ENCODE peak calls at places on chromosomes 1 and 21, in six cellular contexts. O, V, C, M, Z and U are unnamed samples.

GRCh38 chr1:161071886-161072371 is 2.2 kb upstream of the ARHGAP30 start:
- DNase-seq in V (peak), M (peak), C (peak), O (peak), Z (no peak), U (no peak)

GRCh38 chr1:246220495-246221065 is 286.5 kb downstream of the SMYD3 start:
- DNase-seq in O (no peak), C (no peak), V (no peak), Z (no peak), M (no peak), U (no peak)

GRCh38 chr1:179955318-179955638 is 668 bp downstream of the CEP350 start:
- DNase-seq in O (peak), V (no peak), C (peak), Z (no peak), M (no peak), U (no peak)

GRCh38 chr1:45503462-45504360 is 3.6 kb downstream of the MMACHC start:
- DNase-seq in Z (no peak), M (no peak), O (no peak), C (no peak), V (no peak), U (no peak)

GRCh38 chr1:228978486-228979324 is 243.4 kb downstream of the RHOU start:
- DNase-seq in C (no peak), Z (peak), M (no peak), O (no peak), V (no peak), U (no peak)

GRCh38 chr1:29052951-29053350 is 70.8 kb downstream of the TMEM200B start:
- DNase-seq in O (no peak), C (no peak), V (no peak), Z (no peak), M (no peak), U (no peak)

GRCh38 chr1:160206421-160207117 is 1.4 kb downstream of the PEA15 start:
- DNase-seq in C (peak), V (peak), Z (no peak), O (peak), M (peak), U (no peak)

GRCh38 chr1:155005076-155005971 is 2.7 kb downstream of the ZBTB7B start:
- DNase-seq in V (no peak), C (peak), Z (no peak), O (no peak), M (no peak), U (no peak)

GRCh38 chr21:28444131-28444530 is 548.5 kb downstream of the LTN1 start:
- DNase-seq in O (peak), C (no peak), M (no peak), V (no peak), Z (no peak), U (no peak)

GRCh38 chr1:71028981-71029380 is 18.6 kb downstream of the PTGER3 start:
- DNase-seq in O (no peak), M (no peak), Z (no peak), V (no peak), C (no peak), U (no peak)

GRCh38 chr1:109299087-109299983 is 7.5 kb downstream of the MYBPHL start:
- DNase-seq in M (no peak), V (no peak), O (peak), Z (no peak), C (peak), U (no peak)

GRCh38 chr1:8357329-8358101 is 39.6 kb downstream of the SLC45A1 start:
- DNase-seq in C (no peak), V (no peak), M (no peak), Z (no peak), O (no peak), U (no peak)

GRCh38 chr1:88180449-88181108 is 503.5 kb upstream of the PKN2 start:
- DNase-seq in Z (peak), C (peak), O (peak), V (peak), M (peak), U (peak)

GRCh38 chr1:244414543-244414942 is 37.2 kb downstream of the ADSS2 start:
- DNase-seq in C (peak), O (peak), V (no peak), M (no peak), Z (no peak), U (no peak)

GRCh38 chr1:41875487-41875886 is 43.2 kb downstream of the HIVEP3 start:
- DNase-seq in Z (no peak), O (no peak), C (no peak), M (no peak), V (no peak), U (no peak)

GRCh38 chr1:212671342-212672031 is 28.2 kb downstream of the BATF3 start:
- DNase-seq in V (peak), O (peak), C (peak), M (no peak), Z (no peak), U (no peak)

GRCh38 chr1:89823679-89824292 is 3.0 kb downstream of the LRRC8D start:
- DNase-seq in O (no peak), C (no peak), V (no peak), M (no peak), Z (no peak), U (no peak)

GRCh38 chr21:45209046-45209445 is 78.6 kb downstream of the POFUT2 start:
- DNase-seq in V (no peak), Z (no peak), M (no peak), C (peak), O (peak), U (no peak)

GRCh38 chr1:234240680-234241079 is 132.6 kb upstream of the COA6 start:
- DNase-seq in O (no peak), C (no peak), M (no peak), V (no peak), Z (no peak), U (no peak)

GRCh38 chr21:14376854-14377253 is 6.1 kb downstream of the HSPA13 start:
- DNase-seq in C (no peak), O (no peak), Z (no peak), M (no peak), V (no peak), U (no peak)

GRCh38 chr1:6041432-6042062 is 4.1 kb upstream of the KCNAB2 start:
- DNase-seq in O (no peak), V (peak), Z (no peak), M (no peak), C (no peak), U (no peak)

GRCh38 chr1:64553285-64553684 is 83.4 kb downstream of the CACHD1 start:
- DNase-seq in V (no peak), C (no peak), M (no peak), Z (no peak), O (no peak), U (no peak)

GRCh38 chr1:5620418-5620817 is 371.8 kb downstream of the NPHP4 start:
- DNase-seq in M (no peak), Z (no peak), V (no peak), C (no peak), O (no peak), U (no peak)

GRCh38 chr1:232594018-232594502 is 35.9 kb downstream of the SIPA1L2 start:
- DNase-seq in C (peak), O (no peak), V (no peak), Z (no peak), M (no peak), U (no peak)

GRCh38 chr21:26966978-26967913 is at the start of gene ADAMTS5:
- DNase-seq in O (peak), V (no peak), M (no peak), Z (peak), C (peak), U (peak)

GRCh38 chr1:67371681-67372080 is 58.5 kb downstream of the SERBP1 start:
- DNase-seq in C (peak), V (no peak), Z (no peak), O (peak), M (no peak), U (no peak)

GRCh38 chr1:77227383-77227782 is 8.2 kb upstream of the PIGK start:
- DNase-seq in M (no peak), C (no peak), O (no peak), V (no peak), Z (no peak), U (no peak)

GRCh38 chr21:39037807-39038405 is 145.3 kb downstream of the PSMG1 start:
- DNase-seq in Z (no peak), M (no peak), V (no peak), O (peak), C (no peak), U (no peak)

GRCh38 chr1:183604048-183604808 is 14.0 kb upstream of the NCF2 start:
- DNase-seq in C (peak), O (peak), V (no peak), Z (no peak), M (peak), U (no peak)

GRCh38 chr1:205199090-205199930 is 12.2 kb downstream of the DSTYK start:
- DNase-seq in M (peak), O (peak), C (peak), Z (no peak), V (no peak), U (no peak)

GRCh38 chr1:168509204-168509603 is 34.6 kb downstream of the XCL2 start:
- DNase-seq in Z (no peak), V (no peak), C (no peak), O (no peak), M (no peak), U (no peak)

GRCh38 chr1:5459839-5460238 is 532.4 kb downstream of the NPHP4 start:
- DNase-seq in V (no peak), Z (no peak), C (no peak), M (no peak), O (no peak), U (no peak)

GRCh38 chr1:53573522-53573921 is 114.3 kb downstream of the DMRTB1 start:
- DNase-seq in Z (peak), O (no peak), M (no peak), C (no peak), V (no peak), U (peak)

GRCh38 chr1:1230656-1231399 is 973 bp downstream of the SDF4 start:
- DNase-seq in C (peak), Z (no peak), O (peak), V (no peak), M (no peak), U (no peak)

GRCh38 chr1:110424699-110425098 is 17.2 kb upstream of the LAMTOR5 start:
- DNase-seq in M (no peak), V (no peak), Z (no peak), O (no peak), C (no peak), U (no peak)

GRCh38 chr1:54474500-54475235 is 68.5 kb upstream of the SSBP3 start:
- DNase-seq in V (no peak), O (no peak), C (no peak), Z (no peak), M (no peak), U (no peak)

GRCh38 chr1:53410100-53410541 is 49.1 kb upstream of the DMRTB1 start:
- DNase-seq in O (no peak), Z (no peak), M (no peak), C (peak), V (no peak), U (no peak)

GRCh38 chr1:91637539-91637994 is 136.9 kb downstream of the CDC7 start:
- DNase-seq in Z (no peak), O (no peak), M (no peak), C (no peak), V (no peak), U (no peak)

GRCh38 chr1:101044749-101045148 is 19.2 kb upstream of the DPH5 start:
- DNase-seq in V (no peak), M (no peak), C (no peak), Z (no peak), O (no peak), U (no peak)

GRCh38 chr1:236124965-236125364 is 17.4 kb upstream of the GPR137B start:
- DNase-seq in C (no peak), Z (no peak), V (no peak), O (no peak), M (no peak), U (no peak)
- TF ChIP-seq CTCF in C (no peak), Z (no peak), V (no peak), O (peak), M (no peak), U (no peak)

GRCh38 chr1:3012511-3013291 is 8.6 kb upstream of the ACTRT2 start:
- DNase-seq in C (peak), M (peak), O (no peak), V (peak), Z (no peak), U (peak)
- TF ChIP-seq CTCF in C (peak), M (peak), O (peak), V (peak), Z (no peak), U (peak)

GRCh38 chr1:4174291-4175200 is 274.5 kb upstream of the C1orf174 start:
- DNase-seq in V (no peak), Z (no peak), O (no peak), C (no peak), M (peak), U (no peak)

GRCh38 chr1:4173731-4174130 is 273.7 kb upstream of the C1orf174 start:
- DNase-seq in V (no peak), Z (no peak), M (no peak), O (no peak), C (no peak), U (no peak)

GRCh38 chr1:4170953-4171352 is 270.9 kb upstream of the C1orf174 start:
- DNase-seq in V (no peak), O (no peak), Z (no peak), M (no peak), C (no peak), U (no peak)

GRCh38 chr1:4171480-4172450 is 271.7 kb upstream of the C1orf174 start:
- DNase-seq in V (no peak), C (no peak), O (no peak), Z (peak), M (no peak), U (no peak)

GRCh38 chr1:4172659-4173599 is 272.9 kb upstream of the C1orf174 start:
- DNase-seq in Z (peak), C (no peak), M (peak), V (no peak), O (no peak), U (no peak)
- TF ChIP-seq CTCF in Z (no peak), C (no peak), M (no peak), V (no peak), O (no peak), U (no peak)

GRCh38 chr1:98556521-98557158 is 104.9 kb upstream of the SNX7 start:
- DNase-seq in Z (no peak), V (no peak), O (peak), C (peak), M (peak), U (no peak)
- TF ChIP-seq CTCF in Z (no peak), V (no peak), O (peak), C (peak), M (no peak), U (peak)